ENCODE peak calls at places on chromosomes 2 and 18, in four cellular contexts. K is IMR-90, C is H1, U is H9. W is an unnamed sample.

GRCh38 chr18:49174478-49174877 is 223.7 kb upstream of the SMAD7 start:
- DNase-seq in C (no peak), U (no peak), K (peak), W (no peak)

GRCh38 chr18:76499596-76500340 is 4.7 kb upstream of the ZNF516 start:
- DNase-seq in K (no peak), U (no peak), C (no peak), W (no peak)

GRCh38 chr2:128354161-128354560 is 35.5 kb upstream of the HS6ST1 start:
- DNase-seq in U (no peak), C (no peak), K (no peak), W (no peak)

GRCh38 chr2:239187464-239188253 is 213.2 kb downstream of the HDAC4 start:
- DNase-seq in C (no peak), K (no peak), U (peak), W (no peak)

GRCh38 chr2:120654383-120655134 is 81.1 kb upstream of the GLI2 start:
- DNase-seq in K (no peak), U (peak), C (peak), W (peak)

GRCh38 chr2:234463626-234464290 is 33.1 kb downstream of the ARL4C start:
- DNase-seq in U (no peak), C (no peak), K (peak), W (no peak)

GRCh38 chr2:149561309-149561926 is 26.2 kb downstream of the MMADHC start:
- DNase-seq in C (no peak), U (no peak), K (peak), W (peak)

GRCh38 chr18:56459451-56459777 is 179.0 kb downstream of the TXNL1 start:
- DNase-seq in C (no peak), K (no peak), U (no peak), W (no peak)

GRCh38 chr18:68177807-68178702 is 536.9 kb downstream of the TMX3 start:
- DNase-seq in U (no peak), K (peak), C (no peak), W (no peak)

GRCh38 chr2:37786854-37787253 is 115.4 kb upstream of the CDC42EP3 start:
- DNase-seq in K (no peak), C (no peak), U (no peak), W (no peak)

GRCh38 chr18:36811430-36811829 is 17.4 kb downstream of the TPGS2 start:
- DNase-seq in K (peak), U (no peak), C (no peak), W (no peak)

GRCh38 chr2:205411558-205411957 is 270.7 kb upstream of the NRP2 start:
- DNase-seq in C (no peak), U (no peak), K (no peak), W (no peak)

GRCh38 chr2:162196611-162197010 is 44.6 kb upstream of the GCG start:
- DNase-seq in K (peak), C (no peak), U (no peak), W (no peak)

GRCh38 chr18:46555724-46556123 is 101.3 kb downstream of the LOXHD1 start:
- DNase-seq in K (peak), U (peak), C (peak), W (peak)

GRCh38 chr2:31384351-31384750 is 30.2 kb downstream of the XDH start:
- DNase-seq in U (no peak), K (peak), C (no peak), W (peak)

GRCh38 chr2:42076357-42076921 is 28.6 kb downstream of the PKDCC start:
- DNase-seq in U (no peak), C (no peak), K (no peak), W (no peak)

GRCh38 chr2:110807520-110807919 is 75.1 kb downstream of the ACOXL start:
- DNase-seq in K (peak), C (no peak), U (no peak), W (no peak)

GRCh38 chr2:25035537-25036220 is 6.2 kb upstream of the EFR3B start:
- DNase-seq in K (no peak), U (no peak), C (no peak), W (no peak)

GRCh38 chr2:114550895-114551793 is 108.7 kb downstream of the DPP10 start:
- DNase-seq in K (peak), C (peak), U (peak), W (peak)

GRCh38 chr2:100423631-100424030 is 6.2 kb upstream of the CHST10 start:
- DNase-seq in U (no peak), C (no peak), K (no peak), W (no peak)

GRCh38 chr2:211085056-211085680 is 528.8 kb downstream of the CPS1 start:
- DNase-seq in U (no peak), C (no peak), K (peak), W (peak)

GRCh38 chr2:187429989-187430388 is 18.1 kb downstream of the CALCRL start:
- DNase-seq in K (peak), C (no peak), U (no peak), W (no peak)

GRCh38 chr18:31952223-31952622 is 9.3 kb upstream of the TRAPPC8 start:
- DNase-seq in U (no peak), C (no peak), K (no peak), W (no peak)

GRCh38 chr2:204491528-204491927 is 53.7 kb upstream of the PARD3B start:
- DNase-seq in U (no peak), C (no peak), K (no peak), W (no peak)

GRCh38 chr2:23925702-23926288 is 1.1 kb downstream of the ATAD2B start:
- DNase-seq in K (peak), C (no peak), U (no peak), W (peak)

GRCh38 chr2:17590342-17590911 is 49.9 kb downstream of the VSNL1 start:
- DNase-seq in U (no peak), K (no peak), C (no peak), W (no peak)

DNA sequence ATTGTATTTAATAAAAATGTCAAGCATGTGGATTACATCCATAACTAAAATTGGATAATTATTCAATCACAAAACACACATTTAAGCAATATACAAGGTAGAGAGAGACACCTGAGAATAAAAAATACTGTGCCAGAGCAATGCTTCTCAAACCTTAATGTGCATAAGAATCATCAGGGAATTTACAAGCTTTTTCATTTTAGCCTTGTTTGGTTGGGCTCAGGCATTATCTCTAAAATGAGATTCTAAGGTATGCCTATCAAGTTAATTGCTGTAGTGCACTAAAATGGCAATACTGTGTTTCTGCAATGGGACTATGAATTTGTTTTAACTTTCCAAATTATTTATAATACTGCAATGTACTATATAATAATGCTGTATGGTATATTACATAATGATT is 982 bp downstream of the MOB1A start:
- DNase-seq in K (no peak), C (no peak), U (no peak), W (no peak)
- H3K9ac ChIP-seq in K (peak), C (peak), U (peak), W (peak)

GRCh38 chr2:62747169-62747568 is 41.7 kb downstream of the EHBP1 start:
- DNase-seq in K (no peak), C (no peak), U (no peak), W (no peak)
- H4K5ac ChIP-seq in K (no peak), C (no peak), U (no peak), W (no peak)

DNA sequence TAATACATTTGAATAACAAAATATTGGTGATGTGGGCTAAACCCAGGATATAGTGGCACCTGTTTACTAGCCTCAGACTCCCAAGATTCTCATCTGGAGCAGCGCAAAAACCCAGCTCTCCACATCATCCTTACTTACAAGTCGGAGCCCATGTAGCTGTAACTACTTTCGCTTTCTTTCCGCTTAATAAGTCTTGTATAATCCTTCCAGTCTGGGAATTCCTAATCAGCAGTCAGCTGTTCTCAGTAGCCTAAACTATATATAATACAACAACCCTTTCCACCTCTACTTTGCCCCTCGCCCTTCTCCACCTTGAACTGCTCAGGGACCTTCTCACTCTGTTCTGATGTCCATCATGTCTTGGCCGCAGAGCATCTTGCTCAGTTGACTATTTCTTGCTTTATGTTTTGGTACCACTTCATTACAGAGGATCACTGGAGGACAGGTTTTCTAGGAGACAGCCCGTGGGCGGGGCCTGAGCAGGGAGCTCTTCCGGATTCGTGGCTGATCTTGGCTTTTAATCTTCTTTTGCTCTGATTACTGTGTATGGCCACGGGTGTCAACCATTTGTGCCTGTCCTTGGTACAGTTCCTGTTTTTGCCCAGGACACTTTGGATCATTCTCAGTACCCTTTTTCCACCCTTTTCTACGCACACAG is 119.9 kb upstream of the SERTAD2 start:
- DNase-seq in U (no peak), C (no peak), K (no peak), W (no peak)
- H3K56ac ChIP-seq in U (no peak), C (no peak), K (no peak), W (no peak)

GRCh38 chr18:24427484-24427883 is 1.0 kb downstream of the IMPACT start:
- DNase-seq in K (peak), U (no peak), C (no peak), W (peak)
- H3K9ac ChIP-seq in K (no peak), U (peak), C (peak), W (peak)

DNA sequence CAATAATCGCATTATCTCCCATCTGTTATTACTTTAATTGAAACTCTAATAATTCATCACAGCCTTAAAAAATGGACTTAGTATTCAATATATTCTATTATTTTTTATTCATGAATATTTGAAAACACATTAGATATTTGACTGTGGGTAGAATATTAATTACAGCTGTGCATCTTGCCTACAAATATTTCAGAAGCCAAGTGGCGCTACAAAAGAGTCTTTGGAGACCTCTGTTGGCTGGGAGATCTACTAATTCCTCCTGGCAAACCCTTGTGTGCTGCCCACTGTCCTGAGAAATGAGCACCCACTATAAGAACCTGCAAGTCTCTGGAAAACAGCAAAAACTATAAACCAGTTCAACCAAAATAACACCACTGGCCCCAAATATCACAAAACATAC is 54.5 kb downstream of the PRELID3A start:
- DNase-seq in C (no peak), U (no peak), K (no peak), W (no peak)
- H4K5ac ChIP-seq in C (no peak), U (no peak), K (no peak), W (no peak)

GRCh38 chr2:215625207-215625606 is 189.3 kb upstream of the FN1 start:
- DNase-seq in C (no peak), K (no peak), U (no peak), W (no peak)

GRCh38 chr2:215624423-215624829 is 188.6 kb upstream of the FN1 start:
- DNase-seq in U (no peak), K (peak), C (no peak), W (peak)

GRCh38 chr2:215620528-215620927 is 184.7 kb upstream of the FN1 start:
- DNase-seq in C (no peak), U (no peak), K (no peak), W (no peak)

GRCh38 chr2:215621389-215621788 is 185.5 kb upstream of the FN1 start:
- DNase-seq in C (no peak), K (no peak), U (no peak), W (no peak)

DNA sequence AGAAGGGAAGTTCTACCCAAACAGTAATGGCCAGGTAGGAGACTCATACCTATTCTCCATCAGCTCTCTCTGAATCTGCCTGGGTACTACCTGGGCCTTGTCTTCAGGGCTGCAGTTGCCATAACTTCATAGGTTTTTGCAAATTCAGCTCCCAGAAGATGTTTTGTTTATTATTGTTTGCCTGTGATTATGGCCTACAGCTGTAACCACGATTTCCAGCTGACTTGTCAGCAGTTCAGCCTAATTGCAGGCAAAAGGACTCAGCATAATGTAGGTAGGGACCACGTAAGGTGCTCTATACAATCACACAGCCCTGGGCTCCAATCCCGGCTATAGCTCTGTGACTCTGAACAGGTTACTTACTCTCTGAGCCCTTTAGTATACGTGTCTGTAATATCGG is 187.0 kb upstream of the FN1 start:
- DNase-seq in K (peak), C (no peak), U (no peak), W (no peak)
- H3K56ac ChIP-seq in K (no peak), C (no peak), U (no peak), W (no peak)

DNA sequence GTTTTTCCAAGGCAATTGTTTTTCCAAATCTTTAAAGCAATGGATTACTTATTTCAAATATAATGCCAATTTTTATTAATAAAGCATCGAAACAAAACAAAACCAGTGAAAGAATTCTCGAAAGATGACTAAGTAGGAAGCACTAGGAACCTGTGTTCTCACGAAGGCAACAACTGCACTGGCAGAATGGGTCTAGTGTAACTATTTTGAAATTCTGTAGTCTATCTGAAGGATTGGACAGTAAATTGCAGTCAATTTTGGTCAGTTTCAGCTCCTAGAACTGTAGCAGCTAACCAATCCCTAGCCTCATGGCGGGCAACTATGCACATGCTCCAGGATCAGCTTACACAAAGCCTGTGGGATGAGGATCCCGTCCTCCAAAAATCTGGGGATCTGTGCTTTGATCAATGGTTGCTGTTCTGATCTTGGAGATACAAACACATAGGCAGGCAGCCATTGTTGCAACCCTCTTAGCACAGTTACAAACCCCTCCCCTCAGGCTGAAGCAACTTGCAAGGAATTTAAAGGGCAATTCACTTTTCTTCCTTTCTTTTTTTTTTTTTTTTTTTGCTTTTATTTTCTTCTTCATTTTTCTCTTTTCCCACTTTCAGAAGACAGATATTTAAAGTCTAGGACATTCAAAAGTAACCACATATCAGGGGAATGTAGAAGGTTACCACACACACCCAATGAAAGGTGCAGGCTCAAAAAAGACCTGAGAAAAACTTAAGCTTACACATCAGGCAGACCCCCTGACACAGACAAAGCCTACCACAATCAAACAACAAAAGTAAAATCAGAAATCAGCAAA is 147.6 kb downstream of the THADA start:
- DNase-seq in U (no peak), C (no peak), K (no peak), W (peak)
- H3K9ac ChIP-seq in U (no peak), C (peak), K (no peak), W (no peak)

GRCh38 chr2:180062178-180062577 is 55.1 kb upstream of the CWC22 start:
- DNase-seq in K (no peak), U (no peak), C (no peak), W (no peak)
- H4K5ac ChIP-seq in K (no peak), U (no peak), C (no peak), W (no peak)